ENCODE peak calls at places on chromosomes 13 and 19, in four cellular contexts. One of them, this sample, is unnamed.

GRCh38 chr19:47776568-47776967 is 1.9 kb upstream of the SELENOW start:
- DNase-seq in foreskin fibroblast: no peak
- DNase-seq in cardiac muscle cell: no peak
- DNase-seq in cardiac fibroblast: no peak
- DNase-seq in this sample: no peak

GRCh38 chr19:46225558-46226004 is 4.0 kb upstream of the IGFL1 start:
- DNase-seq in foreskin fibroblast: peak
- DNase-seq in cardiac muscle cell: peak
- DNase-seq in cardiac fibroblast: peak
- DNase-seq in this sample: no peak

GRCh38 chr19:12938536-12939291 is at the start of gene CALR:
- DNase-seq in foreskin fibroblast: peak
- DNase-seq in cardiac muscle cell: no peak
- DNase-seq in cardiac fibroblast: peak
- DNase-seq in this sample: no peak

GRCh38 chr13:111905609-111905945 is 161.4 kb upstream of the SOX1 start:
- DNase-seq in foreskin fibroblast: no peak
- DNase-seq in cardiac muscle cell: no peak
- DNase-seq in cardiac fibroblast: no peak
- DNase-seq in this sample: no peak

GRCh38 chr13:102678339-102679122 is 16.3 kb downstream of the METTL21C start:
- DNase-seq in foreskin fibroblast: no peak
- DNase-seq in cardiac muscle cell: no peak
- DNase-seq in cardiac fibroblast: no peak
- DNase-seq in this sample: no peak

GRCh38 chr19:42468273-42468796 is 25.6 kb upstream of the CXCL17 start:
- DNase-seq in foreskin fibroblast: peak
- DNase-seq in cardiac muscle cell: no peak
- DNase-seq in cardiac fibroblast: peak
- DNase-seq in this sample: no peak

GRCh38 chr13:33797622-33798021 is 20.3 kb upstream of the RFC3 start:
- DNase-seq in foreskin fibroblast: peak
- DNase-seq in cardiac muscle cell: no peak
- DNase-seq in cardiac fibroblast: peak
- DNase-seq in this sample: peak

GRCh38 chr19:50377051-50377441 is 789 bp downstream of the NR1H2 start:
- DNase-seq in foreskin fibroblast: no peak
- DNase-seq in cardiac muscle cell: peak
- DNase-seq in cardiac fibroblast: peak
- DNase-seq in this sample: no peak

GRCh38 chr19:4015705-4016402 is 8.3 kb downstream of the PIAS4 start:
- DNase-seq in foreskin fibroblast: no peak
- DNase-seq in cardiac muscle cell: no peak
- DNase-seq in cardiac fibroblast: no peak
- DNase-seq in this sample: no peak

GRCh38 chr13:49749852-49750251 is 42.6 kb downstream of the KPNA3 start:
- DNase-seq in foreskin fibroblast: peak
- DNase-seq in cardiac muscle cell: no peak
- DNase-seq in cardiac fibroblast: peak
- DNase-seq in this sample: no peak

GRCh38 chr13:75881109-75881775 is 245.1 kb downstream of the LMO7 start:
- DNase-seq in foreskin fibroblast: no peak
- DNase-seq in cardiac muscle cell: no peak
- DNase-seq in cardiac fibroblast: no peak
- DNase-seq in this sample: peak

DNA sequence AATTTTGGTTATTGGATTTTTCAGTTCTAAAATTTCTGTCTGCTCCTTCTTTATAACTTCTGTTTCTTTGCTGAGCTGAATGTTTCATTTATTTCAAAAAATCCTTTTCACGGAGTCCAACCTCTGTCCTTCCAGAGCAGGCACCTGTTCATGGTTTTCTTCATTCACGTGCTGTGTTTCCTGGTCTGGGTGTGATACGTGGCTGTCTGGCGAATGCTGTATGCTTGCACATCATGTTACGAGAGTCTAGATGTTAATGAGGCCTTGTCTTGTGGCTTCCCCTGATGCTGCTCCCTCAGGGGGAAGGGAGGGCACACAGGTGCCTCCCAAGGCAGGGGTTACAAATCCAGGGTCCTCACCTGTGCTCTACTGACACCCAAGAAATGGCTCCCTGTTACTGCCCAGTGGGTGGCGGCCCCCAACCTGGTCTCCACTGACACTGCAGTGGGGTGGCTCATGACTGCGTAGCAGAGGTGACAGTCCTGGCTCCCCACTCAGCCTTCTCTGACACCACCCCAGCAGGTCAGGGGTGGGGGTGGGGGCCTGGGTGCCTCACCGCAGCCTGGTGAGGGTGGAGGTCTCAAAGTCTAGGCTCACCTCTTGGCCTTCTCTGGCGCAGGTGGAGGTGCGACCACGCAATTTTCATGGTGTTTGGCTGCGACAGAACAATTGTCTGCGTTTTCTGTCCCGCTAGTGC is 20.1 kb upstream of the RAB20 start:
- DNase-seq in foreskin fibroblast: no peak
- DNase-seq in cardiac muscle cell: no peak
- DNase-seq in cardiac fibroblast: no peak
- DNase-seq in this sample: no peak
- TF ChIP-seq CTCF in foreskin fibroblast: no peak
- TF ChIP-seq CTCF in cardiac muscle cell: no peak
- TF ChIP-seq CTCF in cardiac fibroblast: no peak
- TF ChIP-seq CTCF in this sample: no peak

DNA sequence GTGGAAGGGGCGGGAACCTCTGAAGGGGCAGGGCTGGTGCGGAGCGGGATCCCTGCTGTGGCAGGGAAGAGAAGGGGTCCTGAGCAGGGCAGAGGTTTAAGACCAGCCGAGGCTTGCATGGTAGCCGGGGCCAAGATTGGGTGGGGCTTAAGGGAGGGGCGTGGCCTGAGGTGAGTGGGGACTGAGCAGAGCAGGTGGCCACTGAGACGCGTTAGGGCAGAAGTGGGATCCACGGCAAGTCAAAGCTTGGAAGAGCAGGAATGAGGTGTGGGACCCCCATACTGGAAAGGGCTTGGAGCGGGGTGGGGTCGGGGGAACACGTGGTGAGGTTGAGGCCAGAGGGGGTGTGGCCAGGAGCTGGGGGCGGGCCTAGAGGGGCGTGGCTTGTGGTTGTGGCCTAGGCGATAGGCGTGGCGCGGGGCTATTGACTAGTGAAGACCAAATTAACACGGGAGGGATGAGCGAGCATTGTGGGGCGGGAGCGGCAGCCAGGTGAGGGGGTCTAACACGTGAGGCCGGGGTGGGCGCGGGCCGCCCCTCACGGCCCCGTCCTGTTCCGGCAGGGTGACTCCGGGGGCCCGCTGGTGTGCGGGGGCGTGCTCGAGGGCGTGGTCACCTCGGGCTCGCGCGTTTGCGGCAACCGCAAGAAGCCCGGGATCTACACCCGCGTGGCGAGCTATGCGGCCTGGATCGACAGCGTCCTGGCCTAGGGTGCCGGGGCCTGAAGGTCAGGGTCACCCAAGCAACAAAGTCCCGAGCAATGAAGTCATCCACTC is 3.3 kb downstream of the CFD start:
- DNase-seq in foreskin fibroblast: peak
- DNase-seq in cardiac muscle cell: peak
- DNase-seq in cardiac fibroblast: peak
- DNase-seq in this sample: no peak
- H3K4me3 ChIP-seq in foreskin fibroblast: no peak
- H3K4me3 ChIP-seq in cardiac muscle cell: peak
- H3K4me3 ChIP-seq in cardiac fibroblast: no peak
- H3K4me3 ChIP-seq in this sample: no peak

GRCh38 chr19:20051841-20052768 is 12.8 kb upstream of the ZNF682 start:
- DNase-seq in foreskin fibroblast: peak
- DNase-seq in cardiac muscle cell: peak
- DNase-seq in cardiac fibroblast: peak
- DNase-seq in this sample: peak
- TF ChIP-seq CTCF in foreskin fibroblast: no peak
- TF ChIP-seq CTCF in cardiac muscle cell: no peak
- TF ChIP-seq CTCF in cardiac fibroblast: no peak
- TF ChIP-seq CTCF in this sample: no peak

GRCh38 chr19:51948979-51949378 is 21.7 kb downstream of the ZNF613 start:
- DNase-seq in foreskin fibroblast: peak
- DNase-seq in cardiac muscle cell: no peak
- DNase-seq in cardiac fibroblast: peak
- DNase-seq in this sample: no peak
- H3K4me3 ChIP-seq in foreskin fibroblast: peak
- H3K4me3 ChIP-seq in cardiac muscle cell: no peak
- H3K4me3 ChIP-seq in cardiac fibroblast: no peak
- H3K4me3 ChIP-seq in this sample: peak

DNA sequence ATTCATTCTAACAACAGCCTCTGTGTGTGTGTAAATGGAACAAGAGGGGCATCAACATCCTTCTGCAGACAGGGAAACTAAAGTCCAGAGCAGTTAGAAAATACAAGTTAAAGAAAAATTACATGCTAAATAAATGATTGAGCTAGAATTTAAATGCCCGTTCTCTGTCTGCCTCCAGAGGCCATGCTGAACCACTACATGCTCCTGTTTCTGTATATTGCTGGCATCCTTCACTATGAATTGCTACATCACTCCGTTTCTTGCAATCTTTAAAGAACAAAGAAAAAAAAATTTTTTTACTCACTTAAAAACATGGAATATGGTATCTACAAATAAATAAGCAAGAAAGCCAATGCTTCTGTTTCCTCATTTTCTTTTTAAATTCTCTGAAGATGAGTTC is 47.9 kb downstream of the DCT start:
- DNase-seq in foreskin fibroblast: no peak
- DNase-seq in cardiac muscle cell: no peak
- DNase-seq in cardiac fibroblast: peak
- DNase-seq in this sample: no peak
- TF ChIP-seq CTCF in foreskin fibroblast: no peak
- TF ChIP-seq CTCF in cardiac muscle cell: peak
- TF ChIP-seq CTCF in cardiac fibroblast: peak
- TF ChIP-seq CTCF in this sample: no peak

DNA sequence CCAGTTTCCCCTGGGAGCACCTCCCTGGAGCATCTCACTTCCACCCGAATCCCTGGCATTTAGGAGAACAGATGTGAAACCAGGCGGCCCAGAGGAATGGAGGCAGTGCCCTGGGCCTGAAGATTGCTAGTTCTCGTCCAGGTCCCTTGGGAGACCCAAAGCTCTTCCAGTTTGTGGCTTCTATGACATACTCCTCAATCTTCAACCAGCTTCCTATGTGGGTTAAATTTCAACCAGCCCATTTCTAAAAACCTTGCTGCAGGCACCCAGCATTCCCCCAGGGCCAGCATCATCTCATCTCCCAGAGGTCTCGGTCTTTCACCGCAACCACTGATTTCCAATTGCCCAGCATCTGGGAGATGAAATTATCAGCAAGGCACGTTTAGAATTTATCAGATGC is 46.0 kb upstream of the STK24 start:
- DNase-seq in foreskin fibroblast: no peak
- DNase-seq in cardiac muscle cell: no peak
- DNase-seq in cardiac fibroblast: peak
- DNase-seq in this sample: no peak
- H3K4me3 ChIP-seq in foreskin fibroblast: no peak
- H3K4me3 ChIP-seq in cardiac muscle cell: no peak
- H3K4me3 ChIP-seq in cardiac fibroblast: no peak
- H3K4me3 ChIP-seq in this sample: no peak

GRCh38 chr19:28977826-28978225 is 235.1 kb downstream of the UQCRFS1 start:
- DNase-seq in foreskin fibroblast: no peak
- DNase-seq in cardiac muscle cell: no peak
- DNase-seq in cardiac fibroblast: no peak
- DNase-seq in this sample: no peak

GRCh38 chr19:28981994-28982393 is 231.0 kb downstream of the UQCRFS1 start:
- DNase-seq in foreskin fibroblast: no peak
- DNase-seq in cardiac muscle cell: no peak
- DNase-seq in cardiac fibroblast: no peak
- DNase-seq in this sample: no peak

GRCh38 chr19:28985201-28985600 is 227.8 kb downstream of the UQCRFS1 start:
- DNase-seq in foreskin fibroblast: no peak
- DNase-seq in cardiac muscle cell: no peak
- DNase-seq in cardiac fibroblast: no peak
- DNase-seq in this sample: no peak

GRCh38 chr19:28984315-28984714 is 228.6 kb downstream of the UQCRFS1 start:
- DNase-seq in foreskin fibroblast: no peak
- DNase-seq in cardiac muscle cell: no peak
- DNase-seq in cardiac fibroblast: no peak
- DNase-seq in this sample: no peak

GRCh38 chr19:28980236-28980868 is 232.6 kb downstream of the UQCRFS1 start:
- DNase-seq in foreskin fibroblast: peak
- DNase-seq in cardiac muscle cell: peak
- DNase-seq in cardiac fibroblast: peak
- DNase-seq in this sample: no peak
- TF ChIP-seq CTCF in foreskin fibroblast: peak
- TF ChIP-seq CTCF in cardiac muscle cell: peak
- TF ChIP-seq CTCF in cardiac fibroblast: peak
- TF ChIP-seq CTCF in this sample: peak

GRCh38 chr13:110876592-110876991 is 38.3 kb downstream of the ANKRD10 start:
- DNase-seq in foreskin fibroblast: no peak
- DNase-seq in cardiac muscle cell: no peak
- DNase-seq in cardiac fibroblast: no peak
- DNase-seq in this sample: no peak
- H3K4me3 ChIP-seq in foreskin fibroblast: no peak
- H3K4me3 ChIP-seq in cardiac muscle cell: no peak
- H3K4me3 ChIP-seq in cardiac fibroblast: no peak
- H3K4me3 ChIP-seq in this sample: no peak